ENCODE peak calls at places on chromosome 20, in nine cellular contexts. Q is left ventricle myocardium inferior; J is SW 1271; N is activated T-cell treated with anti-CD3 and anti-CD28 coated beads, Interleukin-2, amount 50 U/mL, for 48 hours; K is neural crest cell; X is AG04450; D is nephron progenitor cell; W is memory B cell; P is fibroblast of lung. C is an unnamed sample.
A peak's percentile ranks its signal among the peaks of the same experiment; 100 is the strongest.

GRCh38 chr20:46293084-46293483 is 15.2 kb downstream of the CDH22 start:
- DNase-seq in Q (no peak), J (no peak), N (no peak), K (no peak), X (peak; percentile 1), D (peak; percentile 60), W (no peak), P (peak; percentile 42), C (no peak)

GRCh38 chr20:47365023-47365764 is 8.7 kb upstream of the ZMYND8 start:
- DNase-seq in Q (no peak), J (no peak), N (no peak), K (no peak), X (no peak), D (no peak), W (no peak), P (no peak), C (no peak)

GRCh38 chr20:20754758-20755157 is 42.3 kb upstream of the RALGAPA2 start:
- DNase-seq in Q (no peak), J (no peak), N (no peak), K (no peak), X (no peak), D (no peak), W (no peak), P (no peak), C (no peak)

GRCh38 chr20:46051556-46052323 is 22.7 kb downstream of the SLC12A5 start:
- DNase-seq in Q (no peak), J (no peak), N (no peak), K (no peak), X (no peak), D (no peak), W (no peak), P (peak; percentile 31), C (no peak)

GRCh38 chr20:23156170-23156841 is 70.2 kb upstream of the CD93 start:
- DNase-seq in Q (no peak), J (peak; percentile 39), N (no peak), K (no peak), X (no peak), D (no peak), W (no peak), P (peak; percentile 84), C (peak; percentile 12)

GRCh38 chr20:63978319-63979220 is 872 bp downstream of the SAMD10 start:
- DNase-seq in Q (peak; percentile 78), J (peak; percentile 61), N (peak; percentile 79), K (peak; percentile 40), X (no peak), D (peak; percentile 73), W (peak; percentile 56), P (peak; percentile 45), C (peak; percentile 68)

GRCh38 chr20:51700809-51701285 is 67.3 kb downstream of the ATP9A start:
- DNase-seq in Q (no peak), J (no peak), N (no peak), K (peak; percentile 36), X (no peak), D (peak; percentile 32), W (no peak), P (peak; percentile 39), C (no peak)

GRCh38 chr20:35235881-35236280 is 9.4 kb downstream of the MMP24 start:
- DNase-seq in Q (no peak), J (no peak), N (no peak), K (no peak), X (no peak), D (no peak), W (no peak), P (no peak), C (no peak)

GRCh38 chr20:23626040-23626620 is 11.6 kb downstream of the CST3 start:
- DNase-seq in Q (no peak), J (no peak), N (no peak), K (no peak), X (no peak), D (no peak), W (no peak), P (no peak), C (no peak)

C was measured in activated CD4-positive, alpha-beta memory T cell treated with anti-CD3 and anti-CD28 coated beads, Interleukin-2, amount 10 ng/mL, durations not matched to agents 7 days and 5 days.